ENCODE peak calls at places on chromosomes 2 and 18, in seven cellular contexts. L is PC-9, G is IMR-90, R is lower lobe of right lung, Z is GM23248, U is mesendoderm, P is cardiac muscle cell. W is an unnamed sample.

GRCh38 chr2:102235042-102235473 is 48.2 kb downstream of the IL1RL2 start:
- DNase-seq in G (peak), P (no peak), L (no peak), R (no peak), Z (no peak), U (no peak), W (no peak)

GRCh38 chr2:217412721-217413120 is 552.9 kb upstream of the TNP1 start:
- DNase-seq in G (no peak), Z (peak), P (no peak), R (no peak), U (peak), L (no peak), W (no peak)

GRCh38 chr2:212646698-212647097 is 108.1 kb upstream of the ERBB4 start:
- DNase-seq in Z (peak), G (peak), R (no peak), L (peak), U (no peak), P (no peak), W (no peak)

GRCh38 chr2:39851251-39851650 is 72.2 kb upstream of the THUMPD2 start:
- DNase-seq in R (no peak), U (no peak), P (no peak), Z (peak), L (no peak), G (no peak), W (no peak)

GRCh38 chr2:62501794-62502500 is 4.0 kb downstream of the TMEM17 start:
- DNase-seq in Z (peak), L (peak), G (peak), R (no peak), P (no peak), U (no peak), W (no peak)

GRCh38 chr2:216551234-216551633 is 52.6 kb downstream of the RPL37A start:
- DNase-seq in U (no peak), Z (peak), R (no peak), P (no peak), L (no peak), G (peak), W (no peak)

GRCh38 chr18:22106536-22107292 is 62.7 kb upstream of the GATA6 start:
- DNase-seq in P (no peak), R (no peak), G (peak), Z (peak), U (peak), L (peak), W (peak)

GRCh38 chr2:171810409-171810993 is 83.5 kb downstream of the SLC25A12 start:
- DNase-seq in R (no peak), L (no peak), Z (no peak), G (peak), P (no peak), U (no peak), W (no peak)

GRCh38 chr2:81583311-81584108 is 1279.0 kb upstream of the LRRTM1 start:
- DNase-seq in R (peak), L (no peak), Z (no peak), G (no peak), U (no peak), P (no peak), W (no peak)

GRCh38 chr18:55150001-55150400 is 190.7 kb upstream of the CCDC68 start:
- DNase-seq in P (no peak), L (no peak), Z (no peak), U (no peak), R (no peak), G (no peak), W (no peak)

GRCh38 chr2:184367211-184367610 is 231.1 kb upstream of the ZNF804A start:
- DNase-seq in G (no peak), P (no peak), L (no peak), U (no peak), Z (no peak), R (no peak), W (no peak)

GRCh38 chr2:114968748-114969400 is 526.4 kb downstream of the DPP10 start:
- DNase-seq in Z (no peak), L (no peak), G (no peak), P (no peak), R (no peak), U (no peak), W (no peak)

GRCh38 chr2:26744953-26745352 is 19.1 kb upstream of the SLC35F6 start:
- DNase-seq in P (no peak), L (no peak), Z (no peak), R (no peak), U (no peak), G (no peak), W (no peak)

GRCh38 chr2:207230261-207231105 is 64.7 kb upstream of the KLF7 start:
- DNase-seq in Z (peak), R (no peak), P (peak), L (no peak), U (peak), G (no peak), W (no peak)

GRCh38 chr2:70720124-70720523 is 47.9 kb downstream of the ADD2 start:
- DNase-seq in L (no peak), G (no peak), U (no peak), Z (no peak), P (no peak), R (no peak), W (no peak)

GRCh38 chr2:80370375-80371009 is 65.9 kb upstream of the LRRTM1 start:
- DNase-seq in P (no peak), U (no peak), Z (no peak), G (no peak), L (no peak), R (no peak), W (no peak)

GRCh38 chr2:96506016-96506906 is 1.1 kb upstream of the NEURL3 start:
- DNase-seq in Z (no peak), U (no peak), P (no peak), G (no peak), L (peak), R (no peak), W (no peak)

GRCh38 chr18:68764016-68764415 is 33.9 kb upstream of the CCDC102B start:
- DNase-seq in P (no peak), Z (peak), R (no peak), L (no peak), G (peak), U (no peak), W (no peak)

GRCh38 chr18:71136487-71136886 is 847.6 kb downstream of the SOCS6 start:
- DNase-seq in U (no peak), Z (no peak), G (no peak), R (no peak), P (no peak), L (no peak), W (no peak)

GRCh38 chr18:79413025-79413424 is 17.3 kb downstream of the NFATC1 start:
- DNase-seq in R (no peak), Z (no peak), L (no peak), P (no peak), U (no peak), G (no peak), W (no peak)

GRCh38 chr18:9643549-9643948 is 29.2 kb upstream of the PPP4R1 start:
- DNase-seq in G (peak), Z (peak), L (peak), U (peak), R (no peak), P (peak), W (peak)

GRCh38 chr2:102356741-102357140 is 1.1 kb downstream of the IL18R1 start:
- DNase-seq in Z (no peak), P (no peak), G (no peak), L (no peak), R (no peak), U (peak), W (no peak)

GRCh38 chr18:66795011-66795410 is 191.1 kb upstream of the CDH19 start:
- DNase-seq in Z (no peak), U (peak), G (no peak), R (no peak), L (no peak), P (no peak), W (no peak)

GRCh38 chr2:101844055-101844635 is 146.6 kb downstream of the MAP4K4 start:
- DNase-seq in G (peak), R (no peak), P (no peak), L (no peak), Z (peak), U (no peak), W (no peak)

GRCh38 chr2:101516833-101517690 is 42.1 kb upstream of the RFX8 start:
- DNase-seq in U (no peak), G (peak), R (no peak), P (no peak), Z (peak), L (peak), W (no peak)

GRCh38 chr2:115165529-115166109 is 723.2 kb downstream of the DPP10 start:
- DNase-seq in G (peak), Z (peak), R (no peak), U (peak), L (peak), P (peak), W (peak)

GRCh38 chr2:175734679-175735078 is 267.4 kb downstream of the LNPK start:
- DNase-seq in G (no peak), L (no peak), P (no peak), Z (no peak), R (no peak), U (no peak), W (no peak)

GRCh38 chr18:12851709-12852108 is 32.3 kb downstream of the PTPN2 start:
- DNase-seq in P (no peak), G (peak), R (no peak), Z (no peak), U (no peak), L (no peak), W (no peak)

GRCh38 chr2:177692828-177693269 is 300.3 kb downstream of the AGPS start:
- DNase-seq in R (no peak), L (peak), P (no peak), Z (peak), G (no peak), U (peak), W (no peak)

GRCh38 chr2:153477641-153478288 is 797 bp downstream of the RPRM start:
- DNase-seq in L (no peak), R (no peak), P (peak), U (peak), Z (peak), G (no peak), W (no peak)

GRCh38 chr2:158042245-158042644 is 59.4 kb upstream of the UPP2 start:
- DNase-seq in U (peak), R (no peak), G (no peak), P (peak), L (no peak), Z (no peak), W (no peak)

GRCh38 chr2:95312543-95313205 is 15.5 kb downstream of the KCNIP3 start:
- DNase-seq in P (no peak), U (no peak), Z (no peak), L (no peak), R (no peak), G (no peak), W (no peak)

GRCh38 chr2:10333247-10333613 is 30.5 kb downstream of the HPCAL1 start:
- DNase-seq in P (peak), L (no peak), G (no peak), R (no peak), Z (no peak), U (peak), W (no peak)

GRCh38 chr18:9380571-9381390 is 46.2 kb downstream of the TWSG1 start:
- DNase-seq in G (peak), P (no peak), L (no peak), U (no peak), Z (peak), R (no peak), W (no peak)

GRCh38 chr2:234493117-234493516 is 3.8 kb downstream of the ARL4C start:
- DNase-seq in Z (no peak), U (no peak), P (no peak), L (no peak), G (no peak), R (no peak), W (no peak)
- H3K4me3 ChIP-seq in Z (no peak), U (no peak), P (peak), L (peak), G (no peak), R (peak), W (no peak)

GRCh38 chr2:241857572-241858121 is 1.0 kb downstream of the PDCD1 start:
- DNase-seq in G (no peak), L (no peak), R (peak), U (no peak), Z (no peak), P (no peak), W (no peak)
- H3K4me3 ChIP-seq in G (no peak), L (no peak), R (peak), U (no peak), Z (no peak), P (no peak), W (no peak)

GRCh38 chr2:178796079-178796677 is 11.0 kb downstream of the TTN start:
- DNase-seq in Z (peak), R (no peak), G (peak), U (no peak), L (no peak), P (no peak), W (no peak)

GRCh38 chr2:178799305-178799704 is 7.9 kb downstream of the TTN start:
- DNase-seq in R (no peak), P (no peak), G (no peak), Z (no peak), L (no peak), U (no peak), W (no peak)

GRCh38 chr2:178804791-178805190 is 2.4 kb downstream of the TTN start:
- DNase-seq in G (peak), R (no peak), U (peak), L (no peak), P (peak), Z (peak), W (peak)

GRCh38 chr2:178800510-178800909 is 6.7 kb downstream of the TTN start:
- DNase-seq in P (no peak), U (no peak), L (no peak), G (no peak), Z (no peak), R (no peak), W (no peak)
- H3K4me3 ChIP-seq in P (peak), U (no peak), L (no peak), G (no peak), Z (no peak), R (no peak), W (no peak)

GRCh38 chr2:15800489-15801329 is 139.6 kb upstream of the MYCN start:
- DNase-seq in P (peak), Z (no peak), G (no peak), R (no peak), L (no peak), U (peak), W (peak)
- H3K4me3 ChIP-seq in P (no peak), Z (no peak), G (no peak), R (no peak), L (no peak), U (no peak), W (no peak)

GRCh38 chr2:227783404-227784138 is 30.1 kb upstream of the CCL20 start:
- DNase-seq in U (no peak), R (no peak), L (no peak), P (no peak), Z (no peak), G (no peak), W (no peak)
- H3K4me3 ChIP-seq in U (no peak), R (peak), L (no peak), P (no peak), Z (no peak), G (no peak), W (no peak)

DNA sequence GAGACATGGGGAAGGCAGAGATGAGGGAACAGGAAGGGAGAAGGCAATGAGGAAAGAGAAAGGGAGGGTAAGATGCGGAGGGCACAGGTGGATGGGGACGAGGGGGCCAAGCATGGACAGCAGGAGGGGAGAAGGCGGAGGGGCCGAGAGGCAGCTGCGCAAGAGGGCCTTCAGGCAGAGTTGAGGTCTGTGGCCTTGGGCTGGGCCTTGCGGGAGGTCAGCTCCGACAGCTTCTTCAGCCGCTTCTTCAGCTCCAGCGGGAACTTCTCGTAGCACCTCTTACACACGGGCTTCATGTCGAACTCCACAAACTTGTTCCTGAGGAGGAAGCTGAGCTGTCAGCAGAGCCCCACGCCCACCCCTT is 6.9 kb upstream of the GPR17 start:
- DNase-seq in U (no peak), P (no peak), Z (no peak), R (no peak), G (no peak), L (no peak), W (no peak)
- H3K4me3 ChIP-seq in U (no peak), P (no peak), Z (no peak), R (no peak), G (no peak), L (no peak), W (no peak)

GRCh38 chr2:48356701-48357322 is 173.1 kb upstream of the STON1 start:
- DNase-seq in L (no peak), P (no peak), R (no peak), G (peak), U (no peak), Z (no peak), W (no peak)
- H3K4me3 ChIP-seq in L (no peak), P (no peak), R (no peak), G (no peak), U (no peak), Z (no peak), W (no peak)

GRCh38 chr2:120736955-120737801 is 1.5 kb downstream of the GLI2 start:
- DNase-seq in R (no peak), U (peak), Z (peak), P (peak), G (peak), L (peak), W (no peak)

GRCh38 chr2:120737802-120738516 is 2.3 kb downstream of the GLI2 start:
- DNase-seq in P (no peak), G (no peak), Z (no peak), U (peak), L (peak), R (no peak), W (no peak)

GRCh38 chr2:120740765-120741513 is 5.3 kb downstream of the GLI2 start:
- DNase-seq in P (peak), R (no peak), U (peak), Z (no peak), G (peak), L (no peak), W (no peak)

GRCh38 chr2:120740375-120740764 is 4.7 kb downstream of the GLI2 start:
- DNase-seq in R (no peak), Z (no peak), U (no peak), P (no peak), G (no peak), L (no peak), W (no peak)

DNA sequence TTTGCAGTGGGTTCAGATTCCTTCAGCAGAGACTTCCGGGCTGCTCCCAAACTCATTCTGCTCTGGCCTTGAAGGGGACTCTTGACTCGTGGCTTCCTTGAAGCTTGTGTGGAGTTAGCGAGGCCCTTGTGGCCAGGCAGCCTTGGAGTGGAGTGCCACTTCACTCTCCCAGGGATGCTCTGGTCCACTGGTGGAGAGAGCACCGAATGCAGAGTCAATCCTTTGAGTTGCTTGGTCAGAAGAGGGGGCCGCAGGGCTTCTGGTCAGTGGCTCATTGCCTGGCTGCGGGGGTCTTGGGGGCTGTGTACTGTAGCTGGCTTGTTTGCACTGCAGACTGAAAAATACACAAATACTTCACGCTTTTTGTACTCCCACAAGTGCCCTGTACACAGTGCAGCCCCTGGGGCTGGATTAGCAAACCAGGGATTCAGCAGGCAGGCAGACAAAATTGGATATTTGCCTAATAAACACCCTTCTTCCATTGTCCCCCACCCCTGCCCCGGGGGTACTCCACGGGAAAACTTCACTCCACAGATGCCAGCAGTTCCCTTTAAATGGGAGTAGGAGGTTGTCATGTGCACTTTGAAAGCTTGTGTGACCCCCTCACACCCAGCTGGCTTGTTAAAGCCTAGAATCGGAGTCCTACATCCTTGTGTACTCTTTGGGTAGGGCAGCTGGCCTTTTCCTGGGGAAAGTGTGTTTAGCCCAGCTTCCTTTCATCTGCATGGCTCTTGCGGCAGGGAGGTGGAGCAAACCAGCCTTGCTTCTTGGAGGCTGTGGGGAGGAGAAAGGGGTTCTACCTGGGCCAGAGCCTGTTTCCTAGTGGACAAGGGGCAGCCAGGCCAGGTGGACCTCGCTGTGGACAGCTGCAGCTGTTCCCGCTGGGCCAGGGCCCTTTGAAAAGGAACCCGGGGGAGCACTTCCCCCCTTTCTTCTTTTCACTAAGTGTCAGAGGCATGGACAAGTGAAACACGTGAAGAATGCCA is 3.4 kb downstream of the GLI2 start:
- DNase-seq in Z (no peak), P (peak), G (no peak), L (no peak), U (peak), R (no peak), W (no peak)
- H3K4me3 ChIP-seq in Z (no peak), P (no peak), G (no peak), L (no peak), U (no peak), R (no peak), W (no peak)

DNA sequence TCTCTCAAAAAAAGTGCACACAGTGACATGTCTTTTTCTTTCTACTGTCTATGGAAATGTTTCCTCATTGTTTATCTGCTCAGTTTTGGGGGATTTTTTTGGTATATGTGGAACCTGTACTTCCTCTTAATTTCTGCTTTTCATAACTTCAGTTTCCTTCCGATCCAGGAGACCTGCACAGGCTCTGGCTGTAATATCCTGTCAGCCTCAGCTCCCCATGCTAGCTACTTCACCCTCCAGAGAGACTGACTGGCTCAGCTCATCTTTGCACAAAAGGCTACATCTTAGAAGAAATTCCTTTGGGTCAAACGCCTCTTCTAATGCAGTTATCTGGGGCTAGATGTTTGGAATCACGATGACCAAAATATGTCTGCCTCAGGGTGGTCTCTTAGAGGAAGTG is 378.4 kb downstream of the RND3 start:
- DNase-seq in U (no peak), Z (no peak), R (no peak), L (no peak), P (no peak), G (no peak), W (no peak)
- H3K4me3 ChIP-seq in U (no peak), Z (no peak), R (no peak), L (no peak), P (no peak), G (no peak), W (no peak)

GRCh38 chr2:215434447-215435260 is 1.2 kb downstream of the FN1 start:
- DNase-seq in U (peak), Z (peak), L (no peak), G (no peak), P (no peak), R (no peak), W (no peak)
- H3K4me3 ChIP-seq in U (peak), Z (peak), L (no peak), G (peak), P (peak), R (peak), W (peak)